ENCODE peak calls at places on chromosomes 2 and 18, in seven cellular contexts. S is suprapubic skin; A is PC-3; T is uterus; N is cardiac muscle cell; Z is adrenal gland; E is CD8-positive, alpha-beta T cell. V is an unnamed sample.

GRCh38 chr2:192029089-192029488 is 165.6 kb downstream of the TMEFF2 start:
- DNase-seq in S (no peak), A (peak; percentile 48), T (no peak), N (peak; percentile 25), Z (no peak), E (no peak), V (no peak)

GRCh38 chr2:51387235-51387634 is 355.3 kb upstream of the NRXN1 start:
- DNase-seq in S (no peak), A (no peak), T (no peak), N (peak; percentile 11), Z (no peak), E (no peak), V (no peak)

GRCh38 chr2:3645745-3646389 is 12.1 kb upstream of the ALLC start:
- DNase-seq in S (peak; percentile 16), A (no peak), T (no peak), N (no peak), Z (no peak), E (no peak), V (no peak)

GRCh38 chr2:172829229-172829628 is 93.6 kb downstream of the RAPGEF4 start:
- DNase-seq in S (no peak), A (peak; percentile 54), T (no peak), N (peak; percentile 74), Z (no peak), E (no peak), V (no peak)

GRCh38 chr2:85189606-85190270 is 56.5 kb downstream of the TCF7L1 start:
- DNase-seq in S (peak; percentile 50), A (no peak), T (no peak), N (no peak), Z (no peak), E (no peak), V (no peak)

GRCh38 chr18:45686892-45687611 is 36.9 kb upstream of the SLC14A1 start:
- DNase-seq in S (no peak), A (no peak), T (no peak), N (peak; percentile 18), Z (no peak), E (peak; percentile 77), V (peak; percentile 31)

GRCh38 chr2:65991332-65991731 is 443.6 kb upstream of the MEIS1 start:
- DNase-seq in S (no peak), A (peak; percentile 49), T (peak; percentile 25), N (no peak), Z (no peak), E (no peak), V (no peak)

GRCh38 chr2:98867539-98868309 is 68.3 kb downstream of the CRACDL start:
- DNase-seq in S (no peak), A (peak; percentile 58), T (no peak), N (no peak), Z (no peak), E (no peak), V (no peak)

GRCh38 chr2:189115126-189115525 is 64.4 kb downstream of the COL5A2 start:
- DNase-seq in S (no peak), A (peak; percentile 57), T (no peak), N (peak; percentile 62), Z (no peak), E (no peak), V (no peak)

GRCh38 chr2:120954939-120955338 is 219.3 kb downstream of the GLI2 start:
- DNase-seq in S (no peak), A (no peak), T (no peak), N (no peak), Z (no peak), E (no peak), V (no peak)

GRCh38 chr2:26691140-26691539 is 1.4 kb upstream of the KCNK3 start:
- DNase-seq in S (no peak), A (no peak), T (no peak), N (no peak), Z (peak; percentile 89), E (no peak), V (no peak)

GRCh38 chr2:240627736-240628506 is 2.6 kb downstream of the GPR35 start:
- DNase-seq in S (peak; percentile 42), A (no peak), T (no peak), N (no peak), Z (no peak), E (no peak), V (no peak)

GRCh38 chr2:72762276-72762675 is 63.6 kb downstream of the EXOC6B start:
- DNase-seq in S (no peak), A (no peak), T (no peak), N (no peak), Z (no peak), E (no peak), V (no peak)
- H3K9me3 ChIP-seq in S (peaks cover 3% of the 10 kb centered on the region), A (peaks cover 13% of the 10 kb centered on the region), T (no peaks in the 10 kb centered on the region), N (no peaks in the 10 kb centered on the region), Z (no peaks in the 10 kb centered on the region), E (no peaks in the 10 kb centered on the region), V (peaks cover 17% of the 10 kb centered on the region)

GRCh38 chr2:164910091-164910899 is 45.0 kb downstream of the SLC38A11 start:
- DNase-seq in S (no peak), A (peak; percentile 64), T (no peak), N (no peak), Z (peak; percentile 64), E (no peak), V (no peak)

GRCh38 chr2:164911832-164912231 is 43.5 kb downstream of the SLC38A11 start:
- DNase-seq in S (no peak), A (peak; percentile 15), T (no peak), N (no peak), Z (no peak), E (no peak), V (no peak)

GRCh38 chr2:164917296-164917903 is 37.9 kb downstream of the SLC38A11 start:
- DNase-seq in S (peak; percentile 54), A (peak; percentile 67), T (no peak), N (peak; percentile 62), Z (peak; percentile 84), E (no peak), V (no peak)

GRCh38 chr2:164913011-164913410 is 42.3 kb downstream of the SLC38A11 start:
- DNase-seq in S (no peak), A (no peak), T (no peak), N (no peak), Z (no peak), E (no peak), V (no peak)

DNA sequence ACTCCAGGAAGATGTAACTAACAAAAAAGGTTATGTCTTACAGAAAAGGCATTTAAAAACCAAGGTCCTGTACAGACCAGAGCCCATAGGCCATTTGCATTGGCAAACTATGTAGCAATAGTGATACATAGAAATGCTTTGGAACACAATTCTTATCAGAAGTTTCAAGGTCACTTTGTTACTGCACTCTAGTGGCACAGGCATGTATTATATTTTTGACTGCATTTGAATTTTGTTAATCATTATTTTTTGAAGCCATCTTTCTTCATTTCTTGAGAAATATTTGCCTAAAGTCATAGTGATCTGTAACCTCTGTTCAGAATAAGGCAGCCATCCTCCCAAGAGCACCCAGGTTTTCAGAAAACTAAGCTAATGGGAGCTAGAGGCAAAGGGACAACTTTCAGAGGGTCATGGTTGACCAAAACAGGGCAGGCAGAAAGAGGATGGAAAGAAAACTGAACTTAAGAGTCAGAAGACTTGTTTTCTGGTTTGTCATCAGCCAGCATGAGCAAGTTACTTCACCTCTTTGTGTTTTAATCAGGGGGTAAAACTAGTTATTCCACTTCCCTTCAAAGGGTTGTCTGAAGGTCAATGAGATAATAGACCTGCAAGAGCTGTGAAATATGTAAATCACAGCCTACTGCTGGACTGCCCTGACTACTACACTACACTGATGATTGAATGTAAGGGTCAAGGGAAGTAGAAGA is 41.5 kb downstream of the SLC38A11 start:
- DNase-seq in S (no peak), A (peak; percentile 23), T (no peak), N (peak; percentile 48), Z (no peak), E (no peak), V (no peak)
- TF ChIP-seq CTCF in S (no peak), A (peak; percentile 60), T (no peak), N (peak; percentile 31), Z (peak; percentile 66), E (no peak), V (no peak)

DNA sequence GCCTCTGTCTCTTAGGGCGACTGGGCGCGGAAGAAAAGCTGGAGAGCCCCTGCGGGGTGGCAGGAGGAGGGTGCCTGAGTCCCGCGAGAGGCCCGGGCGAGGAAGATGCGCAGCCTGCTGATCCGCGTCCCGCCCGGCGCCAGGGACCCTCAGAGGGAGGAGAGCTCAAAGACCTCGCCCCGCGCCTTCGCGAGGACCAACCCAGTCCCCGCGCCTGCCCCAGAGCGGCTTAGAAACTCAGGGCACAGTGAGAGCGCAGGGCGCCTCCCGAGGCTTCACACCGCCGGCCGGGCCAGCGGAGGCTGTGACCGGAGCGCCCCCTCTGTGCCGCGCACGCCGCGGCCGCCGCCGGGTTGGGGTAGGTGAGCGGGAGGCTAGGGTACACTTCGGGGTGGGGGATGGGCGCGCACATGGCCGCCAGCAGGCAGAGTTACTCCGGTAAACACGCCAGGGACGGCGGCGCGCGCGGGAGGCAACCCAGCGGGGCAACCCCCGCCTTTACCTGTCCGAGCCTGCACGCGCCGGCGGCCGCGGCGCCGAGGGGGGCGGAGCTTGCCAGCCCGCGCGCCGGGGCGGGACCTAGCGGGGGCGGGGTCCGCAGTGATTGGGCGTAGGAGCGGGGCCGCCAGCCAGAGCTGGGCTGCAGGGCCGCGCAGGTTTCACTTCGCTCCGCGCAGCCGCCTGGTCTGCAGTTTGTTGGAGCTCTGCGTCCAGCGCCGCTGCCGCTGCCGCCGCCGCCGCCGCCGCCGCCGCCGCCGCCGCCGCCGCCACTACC is at the start of gene BCL2L11:
- DNase-seq in S (peak; percentile 89), A (peak; percentile 95), T (peak; percentile 92), N (peak; percentile 96), Z (peak; percentile 96), E (peak; percentile 94), V (peak; percentile 83)
- H3K27me3 ChIP-seq in S (peaks cover 19% of the 10 kb centered on the region), A (no peaks in the 10 kb centered on the region), T (no peaks in the 10 kb centered on the region), N (peaks cover 47% of the 10 kb centered on the region), Z (no peaks in the 10 kb centered on the region), E (peaks cover 23% of the 10 kb centered on the region), V (peaks cover 43% of the 10 kb centered on the region)

DNA sequence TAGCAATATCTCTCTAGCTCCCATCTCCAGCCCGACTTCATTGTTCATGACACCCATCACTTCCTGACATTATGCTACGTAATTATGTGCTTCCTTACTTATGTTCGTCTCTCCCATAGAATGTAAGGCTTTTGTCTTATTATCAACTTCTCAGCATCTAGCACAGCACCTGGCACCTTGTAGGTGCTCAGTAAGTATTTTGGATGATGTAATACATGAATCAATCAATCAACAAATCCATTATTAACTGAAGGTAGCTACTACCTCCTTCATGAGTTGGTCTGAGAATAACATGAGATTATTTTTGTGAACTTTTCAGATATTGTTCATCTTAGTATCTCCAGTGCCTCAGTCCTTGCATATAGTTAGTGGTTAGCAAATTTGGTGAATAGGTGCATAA is 109.3 kb downstream of the EN1 start:
- DNase-seq in S (no peak), A (no peak), T (no peak), N (no peak), Z (no peak), E (no peak), V (no peak)
- H3K9me3 ChIP-seq in S (no peaks in the 10 kb centered on the region), A (peaks cover under 1% of the 10 kb centered on the region), T (no peaks in the 10 kb centered on the region), N (no peaks in the 10 kb centered on the region), Z (no peaks in the 10 kb centered on the region), E (no peaks in the 10 kb centered on the region), V (no peaks in the 10 kb centered on the region)

DNA sequence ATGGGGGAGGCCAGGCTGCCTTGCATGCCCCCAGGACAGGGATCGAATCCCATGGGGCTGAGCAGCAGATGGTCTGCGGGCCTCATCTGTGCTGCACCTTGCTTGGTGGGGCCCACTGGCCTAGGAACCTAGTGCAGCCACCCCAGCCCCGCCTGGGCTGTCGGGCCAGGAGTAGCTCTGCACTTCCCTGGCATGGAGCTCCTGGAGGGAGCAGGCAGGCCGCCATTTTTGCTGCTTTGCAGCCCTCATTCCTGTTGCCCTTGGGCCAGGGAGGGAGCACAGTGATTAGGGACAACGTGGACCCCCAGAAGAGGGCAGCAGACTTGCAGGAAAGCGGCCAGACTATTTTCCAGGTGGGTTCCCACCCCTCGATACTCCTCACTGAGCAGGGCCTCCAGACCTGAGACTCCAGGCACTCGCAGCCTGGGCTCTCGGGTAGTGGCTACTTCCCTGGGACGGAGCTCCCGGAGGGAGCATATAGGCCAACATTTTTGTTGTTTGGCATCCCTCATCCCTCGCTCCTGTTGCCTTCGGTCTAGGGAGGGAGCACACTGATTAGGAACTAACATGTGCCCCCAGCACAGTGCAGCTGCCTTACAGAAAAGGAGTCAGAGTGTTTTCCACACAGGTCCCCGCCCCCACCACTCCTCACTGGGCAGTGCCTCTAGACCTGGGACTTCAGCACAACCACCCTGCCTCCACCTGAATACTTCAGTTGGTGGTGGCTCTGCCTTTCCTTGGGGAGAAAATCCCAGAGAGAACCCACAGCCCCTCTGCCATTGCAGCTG is 99.5 kb downstream of the MAIP1 start:
- DNase-seq in S (no peak), A (no peak), T (no peak), N (peak; percentile 4), Z (no peak), E (no peak), V (no peak)
- TF ChIP-seq CTCF in S (no peak), A (peak; percentile 25), T (no peak), N (peak; percentile 13), Z (no peak), E (no peak), V (no peak)